ENCODE peak calls at places on chromosome 2, in six cellular contexts. V, N, T, S, H and C are unnamed samples.
A peak's percentile ranks its signal among the peaks of the same experiment; 100 is the strongest.

GRCh38 chr2:36615214-36615613 is 17.2 kb upstream of the FEZ2 start:
- DNase-seq in V (no peak), N (no peak), T (peak; percentile 35), S (no peak), H (no peak), C (no peak)

GRCh38 chr2:189799531-189799930 is 15.3 kb downstream of the PMS1 start:
- DNase-seq in V (no peak), N (no peak), T (peak; percentile 55), S (no peak), H (no peak), C (no peak)

GRCh38 chr2:210515911-210516310 is 39.4 kb upstream of the LANCL1 start:
- DNase-seq in V (no peak), N (no peak), T (no peak), S (no peak), H (no peak), C (no peak)

GRCh38 chr2:201349601-201350000 is 7.5 kb downstream of the FLACC1 start:
- DNase-seq in V (no peak), N (no peak), T (no peak), S (no peak), H (no peak), C (no peak)

GRCh38 chr2:162256621-162257020 is 13.4 kb upstream of the FAP start:
- DNase-seq in V (no peak), N (no peak), T (no peak), S (no peak), H (no peak), C (no peak)

GRCh38 chr2:36427790-36428243 is 72.2 kb downstream of the CRIM1 start:
- DNase-seq in V (no peak), N (no peak), T (no peak), S (no peak), H (no peak), C (no peak)

GRCh38 chr2:144596074-144596871 is 76.4 kb upstream of the ZEB2 start:
- DNase-seq in V (no peak), N (peak; percentile 13), T (peak; percentile 69), S (no peak), H (no peak), C (no peak)

GRCh38 chr2:150224321-150224720 is 263.1 kb downstream of the RND3 start:
- DNase-seq in V (no peak), N (no peak), T (no peak), S (no peak), H (no peak), C (no peak)

GRCh38 chr2:31586230-31586629 is 5.5 kb upstream of the SRD5A2 start:
- DNase-seq in V (no peak), N (no peak), T (no peak), S (no peak), H (no peak), C (no peak)

GRCh38 chr2:129152514-129152913 is 827.0 kb upstream of the RAB6C start:
- DNase-seq in V (no peak), N (no peak), T (no peak), S (no peak), H (no peak), C (no peak)

GRCh38 chr2:70769450-70769849 is 1.4 kb upstream of the ADD2 start:
- DNase-seq in V (no peak), N (no peak), T (no peak), S (no peak), H (no peak), C (no peak)

GRCh38 chr2:70766357-70767093 is 1.5 kb downstream of the ADD2 start:
- DNase-seq in V (no peak), N (no peak), T (no peak), S (no peak), H (no peak), C (no peak)

GRCh38 chr2:70767094-70767698 is 804 bp downstream of the ADD2 start:
- DNase-seq in V (no peak), N (no peak), T (no peak), S (peak; percentile 38), H (no peak), C (no peak)

GRCh38 chr2:70768585-70769085 is 635 bp upstream of the ADD2 start:
- DNase-seq in V (no peak), N (no peak), T (no peak), S (no peak), H (no peak), C (no peak)

GRCh38 chr2:70767699-70768584 is at the start of gene ADD2:
- DNase-seq in V (peak; percentile 9), N (peak; percentile 3), T (peak; percentile 25), S (peak; percentile 49), H (no peak), C (no peak)
- TF ChIP-seq CTCF in V (no peak), N (no peak), T (peak; percentile 2), S (no peak), H (no peak), C (no peak)

GRCh38 chr2:96359310-96359709 is 23.7 kb downstream of the NCAPH start:
- DNase-seq in V (no peak), N (peak; percentile 35), T (no peak), S (no peak), H (no peak), C (no peak)
- TF ChIP-seq CTCF in V (no peak), N (peak; percentile 61), T (no peak), S (no peak), H (no peak), C (no peak)

GRCh38 chr2:61363580-61363979 is 107.3 kb downstream of the USP34 start:
- DNase-seq in V (no peak), N (no peak), T (no peak), S (no peak), H (no peak), C (no peak)
- TF ChIP-seq CTCF in V (no peak), N (no peak), T (no peak), S (no peak), H (no peak), C (no peak)

GRCh38 chr2:223669453-223670225 is 67.5 kb upstream of the SCG2 start:
- DNase-seq in V (no peak), N (peak; percentile 18), T (peak; percentile 58), S (no peak), H (no peak), C (no peak)

DNA sequence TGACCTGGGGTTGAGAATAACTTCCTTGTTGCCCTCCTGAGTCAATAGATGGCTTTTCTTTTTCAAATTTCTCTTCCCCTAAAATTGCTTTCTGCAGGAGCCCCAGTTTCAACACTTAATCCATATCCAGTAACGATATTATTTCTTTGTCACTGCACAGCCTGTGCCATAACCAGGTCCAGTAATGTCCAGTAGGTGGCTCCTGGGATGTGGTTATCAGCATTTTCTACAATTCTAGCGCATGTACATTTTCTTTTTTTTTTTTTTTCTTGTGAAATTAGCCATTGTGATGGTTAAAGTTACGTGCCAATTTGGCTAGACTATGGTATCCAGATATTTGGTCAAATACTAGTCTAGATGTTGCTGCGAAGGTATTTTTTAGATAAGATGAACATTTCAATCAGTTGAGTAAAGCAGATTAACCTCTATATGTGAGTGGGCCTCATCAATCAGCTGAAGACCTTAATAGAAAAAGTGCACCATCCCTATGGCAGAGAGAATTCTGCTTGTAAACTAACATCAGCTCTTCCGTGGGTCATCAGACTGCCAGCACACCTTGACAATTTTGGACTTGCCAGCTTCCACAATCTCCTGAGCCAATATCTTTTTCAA is 72.9 kb upstream of the SCG2 start:
- DNase-seq in V (no peak), N (peak; percentile 64), T (peak; percentile 71), S (no peak), H (no peak), C (no peak)
- TF ChIP-seq CTCF in V (peak; percentile 13), N (peak; percentile 94), T (peak; percentile 80), S (peak; percentile 43), H (peak; percentile 68), C (no peak)

GRCh38 chr2:238277695-238278094 is 10.7 kb downstream of the PER2 start:
- DNase-seq in V (no peak), N (no peak), T (no peak), S (no peak), H (no peak), C (no peak)
- TF ChIP-seq CTCF in V (no peak), N (peak; percentile 38), T (peak; percentile 1), S (no peak), H (no peak), C (no peak)

DNA sequence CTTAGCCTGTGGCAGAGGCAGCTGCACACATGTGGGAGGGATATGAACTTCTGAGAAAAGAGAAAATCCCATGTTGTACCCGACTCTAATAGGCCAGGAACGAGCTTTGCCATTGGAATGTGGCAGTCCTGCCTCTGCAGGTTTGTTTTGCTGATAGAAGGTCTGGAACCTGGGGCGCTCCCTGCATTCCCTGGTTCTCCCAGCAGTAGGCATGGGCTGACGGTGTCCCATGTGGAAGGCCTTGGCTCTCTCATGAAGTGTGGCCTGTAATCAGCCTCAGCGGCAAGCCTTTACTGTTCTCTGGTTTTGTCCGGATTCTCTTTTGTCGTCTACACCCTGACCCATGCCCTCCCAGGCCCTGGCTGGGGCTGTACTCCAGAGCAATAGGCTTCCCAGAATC is 72.3 kb downstream of the KIF5C start:
- DNase-seq in V (no peak), N (no peak), T (no peak), S (no peak), H (no peak), C (no peak)
- TF ChIP-seq CTCF in V (no peak), N (no peak), T (no peak), S (no peak), H (no peak), C (no peak)